ENCODE peak calls at places on chromosome 19, in five cellular contexts. One of them, this sample, is unnamed.

GRCh38 chr19:45558399-45558878 is 26.2 kb downstream of the OPA3 start:
- DNase-seq in smooth muscle cell of the brain vasculature: no peak
- DNase-seq in T follicular helper cell: peak
- DNase-seq in foreskin keratinocyte: peak
- DNase-seq in stimulated activated CD8-positive, alpha-beta memory T cell treated with anti-CD3 and anti-CD28 coated beads, Interleukin-7, amount 100 ng/mL, for 1 hour: peak
- DNase-seq in this sample: no peak

GRCh38 chr19:16017138-16017490 is 59.2 kb upstream of the TPM4 start:
- DNase-seq in smooth muscle cell of the brain vasculature: no peak
- DNase-seq in T follicular helper cell: no peak
- DNase-seq in foreskin keratinocyte: no peak
- DNase-seq in stimulated activated CD8-positive, alpha-beta memory T cell treated with anti-CD3 and anti-CD28 coated beads, Interleukin-7, amount 100 ng/mL, for 1 hour: no peak
- DNase-seq in this sample: no peak

GRCh38 chr19:10690351-10690781 is 10.9 kb upstream of the QTRT1 start:
- DNase-seq in smooth muscle cell of the brain vasculature: no peak
- DNase-seq in T follicular helper cell: no peak
- DNase-seq in foreskin keratinocyte: no peak
- DNase-seq in stimulated activated CD8-positive, alpha-beta memory T cell treated with anti-CD3 and anti-CD28 coated beads, Interleukin-7, amount 100 ng/mL, for 1 hour: no peak
- DNase-seq in this sample: no peak

GRCh38 chr19:31613683-31614219 is 264.5 kb upstream of the TSHZ3 start:
- DNase-seq in smooth muscle cell of the brain vasculature: no peak
- DNase-seq in T follicular helper cell: no peak
- DNase-seq in foreskin keratinocyte: no peak
- DNase-seq in stimulated activated CD8-positive, alpha-beta memory T cell treated with anti-CD3 and anti-CD28 coated beads, Interleukin-7, amount 100 ng/mL, for 1 hour: no peak
- DNase-seq in this sample: no peak

GRCh38 chr19:34962281-34962944 is 1.6 kb downstream of the ZNF792 start:
- DNase-seq in smooth muscle cell of the brain vasculature: no peak
- DNase-seq in T follicular helper cell: no peak
- DNase-seq in foreskin keratinocyte: no peak
- DNase-seq in stimulated activated CD8-positive, alpha-beta memory T cell treated with anti-CD3 and anti-CD28 coated beads, Interleukin-7, amount 100 ng/mL, for 1 hour: no peak
- DNase-seq in this sample: no peak

GRCh38 chr19:17949956-17950309 is 17.0 kb upstream of the KCNN1 start:
- DNase-seq in smooth muscle cell of the brain vasculature: no peak
- DNase-seq in T follicular helper cell: no peak
- DNase-seq in foreskin keratinocyte: no peak
- DNase-seq in stimulated activated CD8-positive, alpha-beta memory T cell treated with anti-CD3 and anti-CD28 coated beads, Interleukin-7, amount 100 ng/mL, for 1 hour: no peak
- DNase-seq in this sample: no peak

GRCh38 chr19:2867025-2867991 is at the start of gene ZNF556:
- DNase-seq in smooth muscle cell of the brain vasculature: no peak
- DNase-seq in T follicular helper cell: no peak
- DNase-seq in foreskin keratinocyte: no peak
- DNase-seq in stimulated activated CD8-positive, alpha-beta memory T cell treated with anti-CD3 and anti-CD28 coated beads, Interleukin-7, amount 100 ng/mL, for 1 hour: no peak
- DNase-seq in this sample: no peak

GRCh38 chr19:33728141-33728540 is 68.5 kb upstream of the KCTD15 start:
- DNase-seq in smooth muscle cell of the brain vasculature: no peak
- DNase-seq in T follicular helper cell: no peak
- DNase-seq in foreskin keratinocyte: no peak
- DNase-seq in stimulated activated CD8-positive, alpha-beta memory T cell treated with anti-CD3 and anti-CD28 coated beads, Interleukin-7, amount 100 ng/mL, for 1 hour: no peak
- DNase-seq in this sample: no peak

GRCh38 chr19:47436712-47437401 is 17.5 kb upstream of the MEIS3 start:
- DNase-seq in smooth muscle cell of the brain vasculature: no peak
- DNase-seq in T follicular helper cell: peak
- DNase-seq in foreskin keratinocyte: no peak
- DNase-seq in stimulated activated CD8-positive, alpha-beta memory T cell treated with anti-CD3 and anti-CD28 coated beads, Interleukin-7, amount 100 ng/mL, for 1 hour: peak
- DNase-seq in this sample: no peak

GRCh38 chr19:18313398-18313797 is 9.5 kb downstream of the LSM4 start:
- DNase-seq in smooth muscle cell of the brain vasculature: no peak
- DNase-seq in T follicular helper cell: no peak
- DNase-seq in foreskin keratinocyte: no peak
- DNase-seq in stimulated activated CD8-positive, alpha-beta memory T cell treated with anti-CD3 and anti-CD28 coated beads, Interleukin-7, amount 100 ng/mL, for 1 hour: no peak
- DNase-seq in this sample: no peak

GRCh38 chr19:31214086-31214485 is 135.2 kb downstream of the TSHZ3 start:
- DNase-seq in smooth muscle cell of the brain vasculature: peak
- DNase-seq in T follicular helper cell: peak
- DNase-seq in foreskin keratinocyte: peak
- DNase-seq in stimulated activated CD8-positive, alpha-beta memory T cell treated with anti-CD3 and anti-CD28 coated beads, Interleukin-7, amount 100 ng/mL, for 1 hour: peak
- DNase-seq in this sample: peak

GRCh38 chr19:2318923-2319322 is 9.5 kb downstream of the LSM7 start:
- DNase-seq in smooth muscle cell of the brain vasculature: no peak
- DNase-seq in T follicular helper cell: no peak
- DNase-seq in foreskin keratinocyte: no peak
- DNase-seq in stimulated activated CD8-positive, alpha-beta memory T cell treated with anti-CD3 and anti-CD28 coated beads, Interleukin-7, amount 100 ng/mL, for 1 hour: no peak
- DNase-seq in this sample: no peak

GRCh38 chr19:54882758-54883157 is 8.7 kb downstream of the FCAR start:
- DNase-seq in smooth muscle cell of the brain vasculature: no peak
- DNase-seq in T follicular helper cell: no peak
- DNase-seq in foreskin keratinocyte: no peak
- DNase-seq in stimulated activated CD8-positive, alpha-beta memory T cell treated with anti-CD3 and anti-CD28 coated beads, Interleukin-7, amount 100 ng/mL, for 1 hour: no peak
- DNase-seq in this sample: no peak

GRCh38 chr19:11767633-11768133 is 883 bp downstream of the ZNF441 start:
- DNase-seq in smooth muscle cell of the brain vasculature: no peak
- DNase-seq in T follicular helper cell: no peak
- DNase-seq in foreskin keratinocyte: peak
- DNase-seq in stimulated activated CD8-positive, alpha-beta memory T cell treated with anti-CD3 and anti-CD28 coated beads, Interleukin-7, amount 100 ng/mL, for 1 hour: no peak
- DNase-seq in this sample: no peak

GRCh38 chr19:10120538-10121198 is 969 bp upstream of the EIF3G start:
- DNase-seq in smooth muscle cell of the brain vasculature: no peak
- DNase-seq in T follicular helper cell: no peak
- DNase-seq in foreskin keratinocyte: peak
- DNase-seq in stimulated activated CD8-positive, alpha-beta memory T cell treated with anti-CD3 and anti-CD28 coated beads, Interleukin-7, amount 100 ng/mL, for 1 hour: no peak
- DNase-seq in this sample: no peak

GRCh38 chr19:17078920-17079709 is 3.5 kb downstream of the MYO9B start:
- DNase-seq in smooth muscle cell of the brain vasculature: no peak
- DNase-seq in T follicular helper cell: no peak
- DNase-seq in foreskin keratinocyte: no peak
- DNase-seq in stimulated activated CD8-positive, alpha-beta memory T cell treated with anti-CD3 and anti-CD28 coated beads, Interleukin-7, amount 100 ng/mL, for 1 hour: no peak
- DNase-seq in this sample: no peak

GRCh38 chr19:38554676-38555141 is 63.0 kb downstream of the MAP4K1 start:
- DNase-seq in smooth muscle cell of the brain vasculature: no peak
- DNase-seq in T follicular helper cell: no peak
- DNase-seq in foreskin keratinocyte: no peak
- DNase-seq in stimulated activated CD8-positive, alpha-beta memory T cell treated with anti-CD3 and anti-CD28 coated beads, Interleukin-7, amount 100 ng/mL, for 1 hour: no peak
- DNase-seq in this sample: no peak

GRCh38 chr19:3024870-3025515 is 4.1 kb downstream of the TLE2 start:
- DNase-seq in smooth muscle cell of the brain vasculature: no peak
- DNase-seq in T follicular helper cell: no peak
- DNase-seq in foreskin keratinocyte: no peak
- DNase-seq in stimulated activated CD8-positive, alpha-beta memory T cell treated with anti-CD3 and anti-CD28 coated beads, Interleukin-7, amount 100 ng/mL, for 1 hour: no peak
- DNase-seq in this sample: no peak

GRCh38 chr19:3389876-3390361 is 23.5 kb downstream of the NFIC start:
- DNase-seq in smooth muscle cell of the brain vasculature: no peak
- DNase-seq in T follicular helper cell: no peak
- DNase-seq in foreskin keratinocyte: no peak
- DNase-seq in stimulated activated CD8-positive, alpha-beta memory T cell treated with anti-CD3 and anti-CD28 coated beads, Interleukin-7, amount 100 ng/mL, for 1 hour: no peak
- DNase-seq in this sample: no peak

GRCh38 chr19:19420570-19421301 is 15.3 kb downstream of the GATAD2A start:
- DNase-seq in smooth muscle cell of the brain vasculature: no peak
- DNase-seq in T follicular helper cell: no peak
- DNase-seq in foreskin keratinocyte: no peak
- DNase-seq in stimulated activated CD8-positive, alpha-beta memory T cell treated with anti-CD3 and anti-CD28 coated beads, Interleukin-7, amount 100 ng/mL, for 1 hour: peak
- DNase-seq in this sample: no peak

GRCh38 chr19:33350538-33351309 is 22.8 kb upstream of the CEBPG start:
- DNase-seq in smooth muscle cell of the brain vasculature: no peak
- DNase-seq in T follicular helper cell: no peak
- DNase-seq in foreskin keratinocyte: peak
- DNase-seq in stimulated activated CD8-positive, alpha-beta memory T cell treated with anti-CD3 and anti-CD28 coated beads, Interleukin-7, amount 100 ng/mL, for 1 hour: no peak
- DNase-seq in this sample: peak

GRCh38 chr19:2474232-2475017 is 1.5 kb upstream of the GADD45B start:
- DNase-seq in smooth muscle cell of the brain vasculature: no peak
- DNase-seq in T follicular helper cell: peak
- DNase-seq in foreskin keratinocyte: peak
- DNase-seq in stimulated activated CD8-positive, alpha-beta memory T cell treated with anti-CD3 and anti-CD28 coated beads, Interleukin-7, amount 100 ng/mL, for 1 hour: peak
- DNase-seq in this sample: peak

GRCh38 chr19:14413765-14414171 is 5.4 kb downstream of the DDX39A start:
- DNase-seq in smooth muscle cell of the brain vasculature: no peak
- DNase-seq in T follicular helper cell: no peak
- DNase-seq in foreskin keratinocyte: no peak
- DNase-seq in stimulated activated CD8-positive, alpha-beta memory T cell treated with anti-CD3 and anti-CD28 coated beads, Interleukin-7, amount 100 ng/mL, for 1 hour: no peak
- DNase-seq in this sample: no peak

GRCh38 chr19:13839193-13839937 is 37.6 kb upstream of the NANOS3 start:
- DNase-seq in smooth muscle cell of the brain vasculature: no peak
- DNase-seq in T follicular helper cell: peak
- DNase-seq in foreskin keratinocyte: peak
- DNase-seq in stimulated activated CD8-positive, alpha-beta memory T cell treated with anti-CD3 and anti-CD28 coated beads, Interleukin-7, amount 100 ng/mL, for 1 hour: peak
- DNase-seq in this sample: peak

GRCh38 chr19:58346961-58347929 is 6.0 kb downstream of the A1BG start:
- DNase-seq in smooth muscle cell of the brain vasculature: peak
- DNase-seq in T follicular helper cell: peak
- DNase-seq in foreskin keratinocyte: peak
- DNase-seq in stimulated activated CD8-positive, alpha-beta memory T cell treated with anti-CD3 and anti-CD28 coated beads, Interleukin-7, amount 100 ng/mL, for 1 hour: peak
- DNase-seq in this sample: no peak

GRCh38 chr19:18464646-18465045 is 26.7 kb upstream of the ISYNA1 start:
- DNase-seq in smooth muscle cell of the brain vasculature: peak
- DNase-seq in T follicular helper cell: no peak
- DNase-seq in foreskin keratinocyte: no peak
- DNase-seq in stimulated activated CD8-positive, alpha-beta memory T cell treated with anti-CD3 and anti-CD28 coated beads, Interleukin-7, amount 100 ng/mL, for 1 hour: no peak
- DNase-seq in this sample: no peak

GRCh38 chr19:12833747-12834417 is 497 bp downstream of the RTBDN start:
- DNase-seq in smooth muscle cell of the brain vasculature: no peak
- DNase-seq in T follicular helper cell: no peak
- DNase-seq in foreskin keratinocyte: no peak
- DNase-seq in stimulated activated CD8-positive, alpha-beta memory T cell treated with anti-CD3 and anti-CD28 coated beads, Interleukin-7, amount 100 ng/mL, for 1 hour: no peak
- DNase-seq in this sample: no peak

GRCh38 chr19:50518091-50519005 is 4.6 kb upstream of the ASPDH start:
- DNase-seq in smooth muscle cell of the brain vasculature: no peak
- DNase-seq in T follicular helper cell: no peak
- DNase-seq in foreskin keratinocyte: no peak
- DNase-seq in stimulated activated CD8-positive, alpha-beta memory T cell treated with anti-CD3 and anti-CD28 coated beads, Interleukin-7, amount 100 ng/mL, for 1 hour: no peak
- DNase-seq in this sample: no peak

GRCh38 chr19:42317535-42317934 is 4.4 kb downstream of the TMEM145 start:
- DNase-seq in smooth muscle cell of the brain vasculature: no peak
- DNase-seq in T follicular helper cell: no peak
- DNase-seq in foreskin keratinocyte: no peak
- DNase-seq in stimulated activated CD8-positive, alpha-beta memory T cell treated with anti-CD3 and anti-CD28 coated beads, Interleukin-7, amount 100 ng/mL, for 1 hour: no peak
- DNase-seq in this sample: no peak

GRCh38 chr19:4430760-4431159 is 26.8 kb downstream of the UBXN6 start:
- DNase-seq in smooth muscle cell of the brain vasculature: no peak
- DNase-seq in T follicular helper cell: no peak
- DNase-seq in foreskin keratinocyte: no peak
- DNase-seq in stimulated activated CD8-positive, alpha-beta memory T cell treated with anti-CD3 and anti-CD28 coated beads, Interleukin-7, amount 100 ng/mL, for 1 hour: no peak
- DNase-seq in this sample: no peak

GRCh38 chr19:2650515-2650914 is 52.0 kb downstream of the GNG7 start:
- DNase-seq in smooth muscle cell of the brain vasculature: no peak
- DNase-seq in T follicular helper cell: no peak
- DNase-seq in foreskin keratinocyte: no peak
- DNase-seq in stimulated activated CD8-positive, alpha-beta memory T cell treated with anti-CD3 and anti-CD28 coated beads, Interleukin-7, amount 100 ng/mL, for 1 hour: no peak
- DNase-seq in this sample: no peak

GRCh38 chr19:14979136-14979497 is 547 bp downstream of the SLC1A6 start:
- DNase-seq in smooth muscle cell of the brain vasculature: no peak
- DNase-seq in T follicular helper cell: no peak
- DNase-seq in foreskin keratinocyte: no peak
- DNase-seq in stimulated activated CD8-positive, alpha-beta memory T cell treated with anti-CD3 and anti-CD28 coated beads, Interleukin-7, amount 100 ng/mL, for 1 hour: no peak
- DNase-seq in this sample: no peak

GRCh38 chr19:19386373-19386869 is 19.1 kb upstream of the GATAD2A start:
- DNase-seq in smooth muscle cell of the brain vasculature: no peak
- DNase-seq in T follicular helper cell: no peak
- DNase-seq in foreskin keratinocyte: no peak
- DNase-seq in stimulated activated CD8-positive, alpha-beta memory T cell treated with anti-CD3 and anti-CD28 coated beads, Interleukin-7, amount 100 ng/mL, for 1 hour: no peak
- DNase-seq in this sample: no peak

GRCh38 chr19:13082192-13083007 is 20.3 kb downstream of the LYL1 start:
- DNase-seq in smooth muscle cell of the brain vasculature: peak
- DNase-seq in T follicular helper cell: no peak
- DNase-seq in foreskin keratinocyte: peak
- DNase-seq in stimulated activated CD8-positive, alpha-beta memory T cell treated with anti-CD3 and anti-CD28 coated beads, Interleukin-7, amount 100 ng/mL, for 1 hour: no peak
- DNase-seq in this sample: no peak

GRCh38 chr19:43534811-43535761 is 2.1 kb downstream of the ZNF575 start:
- DNase-seq in smooth muscle cell of the brain vasculature: no peak
- DNase-seq in T follicular helper cell: no peak
- DNase-seq in foreskin keratinocyte: peak
- DNase-seq in stimulated activated CD8-positive, alpha-beta memory T cell treated with anti-CD3 and anti-CD28 coated beads, Interleukin-7, amount 100 ng/mL, for 1 hour: no peak
- DNase-seq in this sample: no peak

GRCh38 chr19:41230067-41230857 is 11.2 kb downstream of the AXL start:
- DNase-seq in smooth muscle cell of the brain vasculature: no peak
- DNase-seq in T follicular helper cell: no peak
- DNase-seq in foreskin keratinocyte: no peak
- DNase-seq in stimulated activated CD8-positive, alpha-beta memory T cell treated with anti-CD3 and anti-CD28 coated beads, Interleukin-7, amount 100 ng/mL, for 1 hour: no peak
- DNase-seq in this sample: no peak

GRCh38 chr19:10290876-10291553 is 1.3 kb downstream of the ICAM5 start:
- DNase-seq in smooth muscle cell of the brain vasculature: no peak
- DNase-seq in T follicular helper cell: no peak
- DNase-seq in foreskin keratinocyte: peak
- DNase-seq in stimulated activated CD8-positive, alpha-beta memory T cell treated with anti-CD3 and anti-CD28 coated beads, Interleukin-7, amount 100 ng/mL, for 1 hour: no peak
- DNase-seq in this sample: peak

GRCh38 chr19:45917421-45918091 is 3.0 kb upstream of the NANOS2 start:
- DNase-seq in smooth muscle cell of the brain vasculature: no peak
- DNase-seq in T follicular helper cell: no peak
- DNase-seq in foreskin keratinocyte: no peak
- DNase-seq in stimulated activated CD8-positive, alpha-beta memory T cell treated with anti-CD3 and anti-CD28 coated beads, Interleukin-7, amount 100 ng/mL, for 1 hour: no peak
- DNase-seq in this sample: no peak

This sample was measured in RWPE2.